ENCODE peak calls at places on chromosome 12, in eight cellular contexts. K is iris pigment epithelial cell, B is progenitor cell of endocrine pancreas, C is KBM-7, H is Right ventricle myocardium inferior, E is T-cell, V is NCI-H1694, X is RCC 7860. U is an unnamed sample.
A peak's percentile ranks its signal among the peaks of the same experiment; 100 is the strongest.

GRCh38 chr12:75979181-75979580 is 52.4 kb downstream of the PHLDA1 start:
- DNase-seq in B (no peak), E (no peak), K (peak; percentile 52), X (peak; percentile 82), H (no peak), C (no peak), V (no peak), U (peak; percentile 93)

GRCh38 chr12:50200507-50201273 is 33.5 kb upstream of the CERS5 start:
- DNase-seq in K (peak; percentile 90), X (peak; percentile 57), B (no peak), C (no peak), H (no peak), E (no peak), V (no peak), U (peak; percentile 65)

GRCh38 chr12:120225200-120225558 is 24.3 kb upstream of the RPLP0 start:
- DNase-seq in V (no peak), B (no peak), H (no peak), X (no peak), C (no peak), E (no peak), K (no peak), U (no peak)

GRCh38 chr12:132475304-132476037 is 14.5 kb upstream of the FBRSL1 start:
- DNase-seq in E (peak; percentile 38), X (no peak), V (no peak), B (no peak), H (peak; percentile 52), K (no peak), C (no peak), U (no peak)

GRCh38 chr12:114245555-114245954 is 160.4 kb downstream of the TBX5 start:
- DNase-seq in V (no peak), H (no peak), X (no peak), C (no peak), K (no peak), E (no peak), B (no peak), U (no peak)

GRCh38 chr12:26345471-26346003 is 150.2 kb downstream of the SSPN start:
- DNase-seq in V (no peak), E (no peak), C (peak; percentile 46), X (no peak), B (no peak), K (peak; percentile 46), H (no peak), U (no peak)

GRCh38 chr12:101298426-101298825 is 18.5 kb downstream of the UTP20 start:
- DNase-seq in K (peak; percentile 92), B (no peak), H (no peak), E (no peak), X (no peak), C (no peak), V (no peak), U (peak; percentile 75)

GRCh38 chr12:27142102-27142721 is 59.8 kb upstream of the C12orf71 start:
- DNase-seq in V (peak; percentile 54), E (peak; percentile 13), K (peak; percentile 84), H (no peak), C (peak; percentile 70), X (peak; percentile 43), B (peak; percentile 55), U (peak; percentile 96)

GRCh38 chr12:12338528-12339168 is 11.4 kb downstream of the MANSC1 start:
- DNase-seq in K (peak; percentile 71), V (no peak), C (no peak), H (no peak), E (no peak), B (no peak), X (no peak), U (peak; percentile 67)

GRCh38 chr12:11797317-11797913 is 147.9 kb downstream of the ETV6 start:
- DNase-seq in B (no peak), V (no peak), C (peak; percentile 47), K (peak; percentile 98), H (peak; percentile 52), X (peak; percentile 9), E (no peak), U (no peak)

GRCh38 chr12:81255947-81256346 is 178.1 kb downstream of the ACSS3 start:
- DNase-seq in K (no peak), H (no peak), X (no peak), V (no peak), B (no peak), E (no peak), C (no peak), U (no peak)